ENCODE peak calls at places on chromosome 3, in nine cellular contexts. One of them, this sample, is unnamed.

GRCh38 chr3:122103821-122104514 is 48.8 kb downstream of the CD86 start:
- DNase-seq in effector memory CD8-positive, alpha-beta T cell: no peak
- DNase-seq in dermis blood vessel endothelial cell: no peak
- DNase-seq in activated CD8-positive, alpha-beta memory T cell treated with anti-CD3 and anti-CD28 coated beads, Interleukin-2, amount 50 U/mL, for 48 hours: no peak
- DNase-seq in amygdala: no peak
- DNase-seq in astrocyte of the spinal cord: no peak
- DNase-seq in SW480: no peak
- DNase-seq in CD4-positive, CD25-positive, alpha-beta regulatory T cell: no peak
- DNase-seq in T1000: no peak
- DNase-seq in this sample: no peak

GRCh38 chr3:45227131-45227819 is 1.2 kb upstream of the TMEM158 start:
- DNase-seq in CD4-positive, CD25-positive, alpha-beta regulatory T cell: no peak
- DNase-seq in astrocyte of the spinal cord: no peak
- DNase-seq in dermis blood vessel endothelial cell: peak
- DNase-seq in effector memory CD8-positive, alpha-beta T cell: no peak
- DNase-seq in SW480: no peak
- DNase-seq in amygdala: no peak
- DNase-seq in T1000: no peak
- DNase-seq in activated CD8-positive, alpha-beta memory T cell treated with anti-CD3 and anti-CD28 coated beads, Interleukin-2, amount 50 U/mL, for 48 hours: no peak
- DNase-seq in this sample: peak

GRCh38 chr3:196471551-196471950 is 32.0 kb downstream of the RNF168 start:
- DNase-seq in astrocyte of the spinal cord: no peak
- DNase-seq in amygdala: no peak
- DNase-seq in dermis blood vessel endothelial cell: no peak
- DNase-seq in CD4-positive, CD25-positive, alpha-beta regulatory T cell: no peak
- DNase-seq in activated CD8-positive, alpha-beta memory T cell treated with anti-CD3 and anti-CD28 coated beads, Interleukin-2, amount 50 U/mL, for 48 hours: no peak
- DNase-seq in SW480: peak
- DNase-seq in T1000: no peak
- DNase-seq in effector memory CD8-positive, alpha-beta T cell: no peak
- DNase-seq in this sample: no peak

GRCh38 chr3:87771338-87772059 is 287.3 kb downstream of the CGGBP1 start:
- DNase-seq in astrocyte of the spinal cord: no peak
- DNase-seq in T1000: no peak
- DNase-seq in dermis blood vessel endothelial cell: peak
- DNase-seq in effector memory CD8-positive, alpha-beta T cell: peak
- DNase-seq in activated CD8-positive, alpha-beta memory T cell treated with anti-CD3 and anti-CD28 coated beads, Interleukin-2, amount 50 U/mL, for 48 hours: peak
- DNase-seq in SW480: peak
- DNase-seq in CD4-positive, CD25-positive, alpha-beta regulatory T cell: peak
- DNase-seq in amygdala: no peak
- DNase-seq in this sample: peak

GRCh38 chr3:13192471-13193213 is 119.4 kb upstream of the IQSEC1 start:
- DNase-seq in effector memory CD8-positive, alpha-beta T cell: no peak
- DNase-seq in CD4-positive, CD25-positive, alpha-beta regulatory T cell: no peak
- DNase-seq in amygdala: no peak
- DNase-seq in activated CD8-positive, alpha-beta memory T cell treated with anti-CD3 and anti-CD28 coated beads, Interleukin-2, amount 50 U/mL, for 48 hours: no peak
- DNase-seq in astrocyte of the spinal cord: no peak
- DNase-seq in dermis blood vessel endothelial cell: peak
- DNase-seq in T1000: no peak
- DNase-seq in SW480: no peak
- DNase-seq in this sample: no peak

GRCh38 chr3:135629696-135630408 is 335.7 kb upstream of the PPP2R3A start:
- DNase-seq in effector memory CD8-positive, alpha-beta T cell: no peak
- DNase-seq in dermis blood vessel endothelial cell: no peak
- DNase-seq in SW480: no peak
- DNase-seq in activated CD8-positive, alpha-beta memory T cell treated with anti-CD3 and anti-CD28 coated beads, Interleukin-2, amount 50 U/mL, for 48 hours: no peak
- DNase-seq in amygdala: no peak
- DNase-seq in T1000: no peak
- DNase-seq in astrocyte of the spinal cord: no peak
- DNase-seq in CD4-positive, CD25-positive, alpha-beta regulatory T cell: no peak
- DNase-seq in this sample: no peak

GRCh38 chr3:151228291-151229125 is 25.5 kb upstream of the GPR171 start:
- DNase-seq in amygdala: no peak
- DNase-seq in CD4-positive, CD25-positive, alpha-beta regulatory T cell: no peak
- DNase-seq in activated CD8-positive, alpha-beta memory T cell treated with anti-CD3 and anti-CD28 coated beads, Interleukin-2, amount 50 U/mL, for 48 hours: no peak
- DNase-seq in astrocyte of the spinal cord: peak
- DNase-seq in dermis blood vessel endothelial cell: peak
- DNase-seq in SW480: no peak
- DNase-seq in T1000: no peak
- DNase-seq in effector memory CD8-positive, alpha-beta T cell: no peak
- DNase-seq in this sample: peak

GRCh38 chr3:137205394-137206060 is 247.7 kb downstream of the IL20RB start:
- DNase-seq in amygdala: no peak
- DNase-seq in T1000: no peak
- DNase-seq in SW480: no peak
- DNase-seq in effector memory CD8-positive, alpha-beta T cell: no peak
- DNase-seq in dermis blood vessel endothelial cell: no peak
- DNase-seq in CD4-positive, CD25-positive, alpha-beta regulatory T cell: no peak
- DNase-seq in activated CD8-positive, alpha-beta memory T cell treated with anti-CD3 and anti-CD28 coated beads, Interleukin-2, amount 50 U/mL, for 48 hours: no peak
- DNase-seq in astrocyte of the spinal cord: no peak
- DNase-seq in this sample: no peak

GRCh38 chr3:182597621-182598041 is 195.7 kb upstream of the ATP11B start:
- DNase-seq in SW480: no peak
- DNase-seq in CD4-positive, CD25-positive, alpha-beta regulatory T cell: no peak
- DNase-seq in activated CD8-positive, alpha-beta memory T cell treated with anti-CD3 and anti-CD28 coated beads, Interleukin-2, amount 50 U/mL, for 48 hours: no peak
- DNase-seq in astrocyte of the spinal cord: peak
- DNase-seq in effector memory CD8-positive, alpha-beta T cell: no peak
- DNase-seq in T1000: no peak
- DNase-seq in amygdala: no peak
- DNase-seq in dermis blood vessel endothelial cell: no peak
- DNase-seq in this sample: no peak

GRCh38 chr3:72050048-72050632 is 265.2 kb upstream of the PROK2 start:
- DNase-seq in effector memory CD8-positive, alpha-beta T cell: no peak
- DNase-seq in CD4-positive, CD25-positive, alpha-beta regulatory T cell: no peak
- DNase-seq in amygdala: no peak
- DNase-seq in activated CD8-positive, alpha-beta memory T cell treated with anti-CD3 and anti-CD28 coated beads, Interleukin-2, amount 50 U/mL, for 48 hours: no peak
- DNase-seq in T1000: no peak
- DNase-seq in astrocyte of the spinal cord: no peak
- DNase-seq in dermis blood vessel endothelial cell: no peak
- DNase-seq in SW480: no peak
- DNase-seq in this sample: no peak

GRCh38 chr3:126021224-126021623 is 52.2 kb downstream of the ROPN1B start:
- DNase-seq in T1000: no peak
- DNase-seq in amygdala: no peak
- DNase-seq in effector memory CD8-positive, alpha-beta T cell: no peak
- DNase-seq in SW480: no peak
- DNase-seq in dermis blood vessel endothelial cell: no peak
- DNase-seq in CD4-positive, CD25-positive, alpha-beta regulatory T cell: no peak
- DNase-seq in astrocyte of the spinal cord: no peak
- DNase-seq in activated CD8-positive, alpha-beta memory T cell treated with anti-CD3 and anti-CD28 coated beads, Interleukin-2, amount 50 U/mL, for 48 hours: no peak
- DNase-seq in this sample: peak